ENCODE peak calls at places on chromosomes 11 and 22, in four cellular contexts. G, X, J and S are unnamed samples.

GRCh38 chr11:27282806-27283205 is 80.2 kb downstream of the CCDC34 start:
- DNase-seq in G (no peak), X (no peak), J (no peak), S (peak)

GRCh38 chr22:40189979-40190378 is 12.3 kb downstream of the TNRC6B start:
- DNase-seq in J (no peak), G (no peak), X (peak), S (no peak)

GRCh38 chr11:68343761-68344256 is 31.4 kb downstream of the LRP5 start:
- DNase-seq in G (no peak), X (no peak), J (no peak), S (no peak)

GRCh38 chr11:117604349-117604995 is 192.5 kb downstream of the DSCAML1 start:
- DNase-seq in G (no peak), J (no peak), X (peak), S (no peak)

GRCh38 chr11:30811226-30811625 is 225.1 kb upstream of the MPPED2 start:
- DNase-seq in J (no peak), X (no peak), G (no peak), S (no peak)

GRCh38 chr11:129249351-129249750 is 57.2 kb upstream of the ARHGAP32 start:
- DNase-seq in X (peak), J (no peak), G (no peak), S (no peak)

GRCh38 chr11:6623391-6624363 is 4.5 kb upstream of the TPP1 start:
- DNase-seq in X (no peak), G (no peak), J (no peak), S (no peak)

GRCh38 chr11:57179701-57180100 is 2.1 kb upstream of the LRRC55 start:
- DNase-seq in J (no peak), X (no peak), G (no peak), S (peak)

GRCh38 chr11:120024586-120024985 is 113.3 kb downstream of the TRIM29 start:
- DNase-seq in X (no peak), G (peak), J (no peak), S (no peak)

GRCh38 chr11:126450806-126451205 is 95.3 kb downstream of the ST3GAL4 start:
- DNase-seq in J (no peak), G (no peak), X (no peak), S (no peak)

GRCh38 chr22:50694766-50695420 is 22.3 kb downstream of the SHANK3 start:
- DNase-seq in G (no peak), J (no peak), X (no peak), S (no peak)

GRCh38 chr11:2794419-2794795 is 91.2 kb downstream of the CDKN1C start:
- DNase-seq in X (no peak), J (peak), G (peak), S (no peak)

GRCh38 chr11:280762-281485 is 2.7 kb downstream of the NLRP6 start:
- DNase-seq in G (peak), J (no peak), X (no peak), S (no peak)

GRCh38 chr11:18066626-18067025 is 20.6 kb upstream of the TPH1 start:
- DNase-seq in X (peak), J (no peak), G (no peak), S (no peak)

GRCh38 chr11:84437129-84438123 is 1151.3 kb upstream of the CCDC90B start:
- DNase-seq in G (peak), J (peak), X (no peak), S (peak)

GRCh38 chr11:46391578-46392420 is at the start of gene CHRM4:
- DNase-seq in J (peak), G (peak), X (peak), S (peak)

GRCh38 chr11:63371396-63371795 is 1.8 kb downstream of the SLC22A9 start:
- DNase-seq in G (no peak), X (no peak), J (no peak), S (no peak)

GRCh38 chr11:63369971-63370588 is 495 bp downstream of the SLC22A9 start:
- DNase-seq in X (no peak), J (no peak), G (no peak), S (no peak)

GRCh38 chr11:63375434-63375833 is 5.8 kb downstream of the SLC22A9 start:
- DNase-seq in J (no peak), X (no peak), G (no peak), S (no peak)
- H3K56ac ChIP-seq in J (no peak), X (no peak), G (no peak), S (no peak)

GRCh38 chr22:38506118-38506962 is at the start of gene DDX17:
- DNase-seq in X (peak), J (peak), G (peak), S (peak)
- H2BK120ac ChIP-seq in X (peak), J (peak), G (peak), S (peak)

GRCh38 chr11:63623513-63624140 is 9.4 kb upstream of the PLAAT3 start:
- DNase-seq in J (no peak), G (no peak), X (no peak), S (no peak)

DNA sequence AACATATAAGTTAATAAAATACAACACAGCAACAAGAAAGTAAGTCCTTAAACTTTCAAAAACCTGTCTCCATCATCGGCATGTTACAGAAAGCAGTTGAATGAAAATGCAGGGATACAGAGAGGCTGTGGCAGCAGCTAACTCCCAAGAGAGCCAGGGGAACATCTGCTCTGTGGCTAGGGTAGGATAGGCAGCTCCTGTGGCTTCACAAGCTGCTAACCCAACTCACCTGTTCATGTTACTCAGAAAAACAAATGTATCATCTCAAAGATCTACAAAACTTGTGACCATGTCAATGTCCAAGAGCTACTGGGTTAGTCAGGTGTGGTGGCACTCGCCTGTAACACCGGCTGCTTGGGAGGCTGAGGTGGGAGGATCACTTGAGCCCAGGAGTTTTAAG is 15.2 kb upstream of the PLAAT3 start:
- DNase-seq in J (no peak), X (no peak), G (no peak), S (no peak)
- H3K56ac ChIP-seq in J (no peak), X (no peak), G (no peak), S (no peak)

DNA sequence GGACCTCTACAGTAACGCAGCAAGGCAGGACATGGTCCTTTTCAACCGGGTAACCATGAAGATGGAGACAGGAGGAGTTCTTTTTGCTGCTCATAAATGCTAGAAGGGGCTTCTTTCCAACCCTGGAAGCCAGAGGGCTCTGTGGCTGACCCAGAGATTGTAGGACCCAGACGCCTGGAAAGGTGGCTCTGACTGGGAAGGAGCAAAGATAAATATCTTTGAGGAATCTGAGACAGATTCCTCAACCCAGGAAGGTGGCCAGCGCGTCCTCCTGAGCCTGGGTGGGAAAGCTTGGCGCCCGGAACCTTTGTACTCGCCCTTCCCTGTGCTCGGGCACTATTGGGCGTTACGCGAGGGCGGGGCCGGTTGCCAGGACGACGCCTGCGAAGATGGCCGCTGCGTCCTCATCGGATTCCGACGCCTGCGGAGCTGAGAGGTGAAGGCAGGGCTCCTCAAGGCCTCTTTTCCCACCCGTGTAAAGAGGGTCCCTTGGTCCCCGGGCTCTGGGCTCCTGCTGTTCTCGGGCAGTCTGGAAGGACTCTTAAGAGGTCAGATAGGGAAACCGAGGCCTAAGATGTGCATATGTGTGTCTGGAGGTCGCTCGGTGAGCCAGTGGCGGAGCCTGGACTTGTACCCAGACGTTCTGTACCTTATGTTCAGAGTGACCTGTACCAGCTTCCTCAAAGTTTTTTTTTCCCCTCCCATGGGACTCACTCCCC is at the start of gene BBS1:
- DNase-seq in J (peak), X (peak), G (peak), S (peak)
- H2BK120ac ChIP-seq in J (no peak), X (no peak), G (no peak), S (no peak)

GRCh38 chr11:131375936-131376335 is 5.5 kb downstream of the NTM start:
- DNase-seq in X (no peak), J (no peak), G (no peak), S (no peak)
- H3K56ac ChIP-seq in X (no peak), J (no peak), G (no peak), S (peak)

DNA sequence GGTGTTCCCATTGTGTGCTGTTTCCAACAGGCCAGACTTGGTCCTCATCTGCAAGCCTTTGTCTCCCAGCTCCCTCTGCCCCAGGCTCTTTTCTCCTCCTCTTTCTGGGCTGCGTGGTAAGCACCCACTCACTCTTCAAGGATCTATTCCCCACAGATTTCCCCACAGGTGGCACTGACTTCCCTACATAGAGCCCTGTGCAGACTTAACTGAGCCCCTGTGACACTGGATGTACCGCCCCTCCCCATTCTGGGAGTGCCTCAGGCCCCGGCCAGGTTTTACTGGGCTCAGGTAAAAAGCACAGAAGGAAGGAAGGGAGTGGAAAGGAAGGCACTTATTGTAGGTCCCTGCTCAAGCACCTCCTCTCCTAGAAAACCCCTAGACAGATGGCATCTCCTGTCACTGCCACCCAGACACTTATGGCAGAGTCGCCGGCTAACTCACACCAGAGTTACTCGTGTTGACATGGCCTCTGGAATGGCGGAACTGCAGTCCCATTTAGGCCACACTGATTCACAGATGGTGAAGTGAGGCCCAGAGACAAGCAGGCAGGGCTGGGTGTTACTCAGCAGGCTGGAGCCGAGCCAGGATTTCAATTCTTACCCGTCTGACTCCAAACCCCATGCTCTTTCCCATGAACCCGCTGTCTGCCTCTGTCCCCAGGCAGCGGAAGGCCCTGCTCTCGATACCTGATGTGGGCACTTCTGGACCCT is 47.2 kb downstream of the LRRC32 start:
- DNase-seq in G (no peak), J (no peak), X (peak), S (no peak)
- H2BK120ac ChIP-seq in G (no peak), J (no peak), X (peak), S (no peak)

DNA sequence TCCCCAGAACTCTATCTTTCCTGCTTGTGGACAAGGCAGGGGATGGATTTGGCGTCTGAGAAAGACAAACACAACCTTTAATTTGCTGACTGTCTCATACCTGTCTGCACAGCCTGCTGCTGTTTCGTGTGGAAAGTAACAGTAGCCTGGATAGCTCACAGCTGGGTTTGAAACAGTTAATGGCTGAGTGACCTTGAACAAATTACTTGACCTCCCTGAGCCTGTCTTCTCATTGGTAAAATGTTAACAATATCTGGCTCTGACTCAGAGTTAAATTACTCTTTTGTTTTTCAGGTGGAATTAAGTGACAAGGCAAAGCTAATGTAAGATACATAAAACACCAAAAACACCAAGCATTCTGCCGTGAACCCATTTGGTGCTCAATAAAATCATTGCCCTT is 41.1 kb upstream of the ADA2 start:
- DNase-seq in G (no peak), X (no peak), J (no peak), S (no peak)
- H3K56ac ChIP-seq in G (no peak), X (no peak), J (no peak), S (peak)

GRCh38 chr11:61716478-61717285 is 35.8 kb upstream of the MYRF start:
- DNase-seq in J (no peak), G (no peak), X (no peak), S (peak)

GRCh38 chr11:61718613-61719302 is 33.7 kb upstream of the MYRF start:
- DNase-seq in J (peak), X (peak), G (peak), S (peak)

GRCh38 chr11:61718046-61718531 is 34.3 kb upstream of the MYRF start:
- DNase-seq in G (peak), J (no peak), X (no peak), S (peak)

GRCh38 chr11:61715877-61716276 is 35.7 kb downstream of the DAGLA start:
- DNase-seq in J (no peak), X (no peak), G (no peak), S (no peak)

DNA sequence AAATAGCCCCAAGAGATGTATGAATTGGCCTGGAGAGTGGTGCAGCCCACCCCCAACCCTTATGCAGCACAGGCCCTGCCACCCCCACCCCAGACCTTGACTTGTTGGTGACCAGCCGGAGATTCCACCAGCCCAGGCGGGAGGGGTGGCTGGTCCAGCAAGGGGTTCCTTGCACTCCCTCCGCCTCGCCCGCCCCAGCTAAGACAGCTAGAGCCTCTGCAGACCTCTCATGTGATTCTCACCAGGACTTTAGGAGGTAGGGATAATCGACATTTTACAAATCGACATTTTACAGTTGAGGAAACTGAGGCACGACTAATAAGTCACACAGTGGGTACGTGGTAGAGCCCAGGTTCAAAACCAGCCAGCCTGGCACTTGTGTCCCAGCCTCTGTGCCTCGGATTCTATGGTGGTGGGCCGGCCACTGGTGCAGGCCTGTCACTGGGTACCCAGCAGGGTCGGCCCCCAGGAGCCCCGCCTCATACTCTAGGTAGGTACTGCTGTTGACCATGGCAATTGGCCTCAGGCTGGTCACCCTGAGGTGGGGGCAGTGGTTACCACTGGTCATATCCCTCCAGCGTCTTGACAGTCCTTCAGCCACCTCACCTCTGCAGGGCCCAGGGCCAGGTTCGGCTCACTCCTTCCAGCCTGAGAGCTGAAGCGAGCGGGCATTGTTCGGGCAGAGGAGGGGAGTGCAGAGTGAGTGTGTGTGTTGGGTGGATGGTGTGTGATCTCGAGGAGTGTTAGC is 35.0 kb upstream of the MYRF start:
- DNase-seq in J (no peak), X (no peak), G (no peak), S (no peak)
- H2BK120ac ChIP-seq in J (no peak), X (no peak), G (no peak), S (no peak)